ENCODE peak calls at places on chromosome 4, in ten cellular contexts. C is astrocyte, K is DND-41, H is fibroblast of lung, Q is PC-3, W is MM.1S, B is neural progenitor cell, X is hepatocyte, U is PC-9, J is endothelial cell of umbilical vein. G is an unnamed sample. For H3K79me2, the result is how much of the 10 kb centered on the place peaks cover.

GRCh38 chr4:160026720-160027119 is 923.8 kb downstream of the RAPGEF2 start:
- DNase-seq in U (peak), Q (peak), B (no peak), H (no peak), J (no peak), K (no peak), X (peak), W (peak), C (peak), G (no peak)

GRCh38 chr4:146342600-146343192 is 128.4 kb downstream of the REELD1 start:
- DNase-seq in X (peak), K (peak), Q (peak), U (peak), C (peak), H (peak), J (peak), B (peak), W (peak), G (peak)

GRCh38 chr4:128869801-128870509 is 60.5 kb downstream of the JADE1 start:
- DNase-seq in Q (no peak), H (no peak), J (no peak), C (no peak), B (no peak), X (no peak), K (no peak), U (no peak), W (no peak), G (no peak)

GRCh38 chr4:186727149-186727976 is 3.7 kb upstream of the FAT1 start:
- DNase-seq in X (no peak), C (peak), W (no peak), H (no peak), B (peak), U (no peak), Q (peak), K (no peak), J (no peak), G (no peak)

GRCh38 chr4:126821152-126821551 is 811.6 kb upstream of the INTU start:
- DNase-seq in Q (no peak), J (no peak), U (no peak), K (no peak), B (no peak), H (no peak), X (no peak), W (no peak), C (no peak), G (no peak)

GRCh38 chr4:13656569-13656988 is 29.1 kb upstream of the BOD1L1 start:
- DNase-seq in X (peak), U (peak), W (peak), B (peak), J (peak), C (peak), Q (peak), K (peak), H (peak), G (peak)

GRCh38 chr4:17336524-17336941 is 175.4 kb downstream of the QDPR start:
- DNase-seq in H (no peak), Q (no peak), K (peak), U (peak), J (peak), C (peak), X (no peak), B (no peak), W (peak), G (peak)

GRCh38 chr4:16852644-16853043 is 45.8 kb downstream of the LDB2 start:
- DNase-seq in W (no peak), Q (no peak), K (no peak), H (peak), X (no peak), C (no peak), J (no peak), B (no peak), U (no peak), G (no peak)

GRCh38 chr4:139913995-139914394 is 240.0 kb downstream of the MAML3 start:
- DNase-seq in W (no peak), K (no peak), B (no peak), H (peak), Q (no peak), C (peak), U (no peak), X (no peak), J (no peak), G (no peak)

GRCh38 chr4:81314196-81314896 is 99.3 kb upstream of the PRKG2 start:
- DNase-seq in W (no peak), J (no peak), K (no peak), Q (peak), C (no peak), X (peak), B (peak), U (no peak), H (peak), G (peak)

GRCh38 chr4:146621-147020 is 22.3 kb downstream of the ZNF718 start:
- DNase-seq in H (no peak), J (no peak), K (no peak), X (no peak), B (no peak), Q (no peak), U (no peak), C (no peak), W (no peak), G (no peak)

GRCh38 chr4:16603178-16603577 is 295.3 kb downstream of the LDB2 start:
- DNase-seq in X (no peak), H (no peak), U (no peak), W (no peak), C (no peak), Q (no peak), B (no peak), J (no peak), K (no peak), G (no peak)

GRCh38 chr4:98627883-98628282 is 30.5 kb downstream of the TSPAN5 start:
- DNase-seq in U (peak), X (no peak), K (no peak), Q (peak), B (no peak), W (no peak), H (peak), J (peak), C (peak), G (no peak)

GRCh38 chr4:163179207-163179606 is 12.5 kb upstream of the NAF1 start:
- DNase-seq in J (no peak), U (no peak), B (no peak), W (no peak), K (no peak), C (no peak), H (no peak), X (no peak), Q (no peak), G (no peak)
- H3K79me2 ChIP-seq in J (under half), U (under half), B (under half), W (under half), K (under half), C (under half), H (under half), X (under half), Q (under half), G (under half)

GRCh38 chr4:76964769-76965168 is 15.2 kb downstream of the SEPTIN11 start:
- DNase-seq in J (no peak), B (no peak), W (no peak), U (no peak), H (no peak), X (no peak), K (no peak), C (no peak), Q (peak), G (no peak)
- H3K79me2 ChIP-seq in J (half or more), B (half or more), W (under half), U (under half), H (half or more), X (half or more), K (under half), C (half or more), Q (half or more), G (under half)

DNA sequence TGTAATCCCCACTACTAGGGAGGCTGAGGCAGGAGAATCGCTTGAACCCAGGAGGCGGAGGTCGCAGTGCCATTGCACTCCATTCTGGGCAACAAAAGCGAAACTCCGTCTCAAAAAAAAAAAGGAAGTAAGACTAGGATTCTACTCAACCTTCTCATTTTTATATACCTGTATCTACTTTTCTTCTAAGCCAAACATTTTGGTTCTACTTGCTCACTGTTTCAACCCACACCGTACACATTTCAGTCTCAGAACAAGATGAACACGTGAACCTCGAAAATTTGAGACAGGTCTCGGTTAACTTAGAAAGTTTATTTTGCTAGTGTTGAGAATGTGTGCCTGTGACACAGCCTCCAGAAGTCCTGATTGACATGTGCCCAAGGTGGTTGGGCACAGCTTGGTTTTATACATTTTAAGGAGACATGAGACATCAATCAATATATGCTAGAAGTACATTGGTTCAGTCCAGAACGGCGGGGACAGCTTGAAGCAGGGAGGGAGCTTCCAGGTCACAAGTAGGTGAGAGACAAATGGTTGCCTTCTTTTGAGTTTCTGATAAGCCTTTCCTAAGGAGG is 3.7 kb downstream of the ADD1 start:
- DNase-seq in J (no peak), W (no peak), U (no peak), X (no peak), H (no peak), Q (no peak), K (no peak), B (no peak), C (no peak), G (no peak)
- H3K79me2 ChIP-seq in J (half or more), W (half or more), U (half or more), X (half or more), H (half or more), Q (half or more), K (half or more), B (half or more), C (half or more), G (under half)

DNA sequence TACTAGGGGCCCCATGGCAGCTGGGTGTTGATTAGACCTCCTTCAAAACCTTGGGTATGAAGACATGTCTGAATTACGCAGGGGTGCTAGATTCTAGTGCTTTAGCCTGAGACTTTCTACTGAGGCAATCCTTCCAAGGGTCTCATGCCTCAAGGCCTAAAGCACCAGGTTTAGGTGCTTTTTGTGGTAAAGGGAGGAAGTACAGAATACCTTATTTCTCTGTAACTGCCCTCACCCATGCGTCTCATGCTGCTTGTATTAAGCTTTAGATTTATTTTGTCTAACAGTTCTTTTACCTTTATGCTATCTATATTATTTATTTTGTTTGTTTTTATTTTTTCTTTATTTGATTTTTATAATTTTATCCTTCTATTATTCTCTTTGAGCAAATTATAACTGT is 190.2 kb upstream of the GK2 start:
- DNase-seq in X (no peak), U (no peak), B (no peak), C (no peak), Q (no peak), K (no peak), J (no peak), W (no peak), H (no peak), G (no peak)
- H3K79me2 ChIP-seq in X (under half), U (under half), B (under half), C (under half), Q (under half), K (under half), J (under half), W (under half), H (under half), G (under half)

GRCh38 chr4:150082241-150082640 is 4.0 kb downstream of the DCLK2 start:
- DNase-seq in K (no peak), B (no peak), J (no peak), U (no peak), H (no peak), C (no peak), Q (no peak), X (no peak), W (peak), G (no peak)
- H3K79me2 ChIP-seq in K (under half), B (under half), J (under half), U (under half), H (under half), C (half or more), Q (under half), X (under half), W (under half), G (under half)

GRCh38 chr4:24321151-24321550 is 263.2 kb downstream of the DHX15 start:
- DNase-seq in U (no peak), X (no peak), J (no peak), Q (peak), C (peak), K (no peak), W (no peak), B (no peak), H (peak), G (no peak)
- H3K79me2 ChIP-seq in U (under half), X (under half), J (under half), Q (under half), C (under half), K (under half), W (under half), B (under half), H (under half), G (under half)

GRCh38 chr4:169107528-169107927 is 97.5 kb upstream of the CBR4 start:
- DNase-seq in W (no peak), J (no peak), B (no peak), K (no peak), U (no peak), Q (no peak), H (no peak), X (no peak), C (no peak), G (no peak)
- H3K79me2 ChIP-seq in W (under half), J (under half), B (under half), K (under half), U (under half), Q (under half), H (under half), X (under half), C (under half), G (under half)

DNA sequence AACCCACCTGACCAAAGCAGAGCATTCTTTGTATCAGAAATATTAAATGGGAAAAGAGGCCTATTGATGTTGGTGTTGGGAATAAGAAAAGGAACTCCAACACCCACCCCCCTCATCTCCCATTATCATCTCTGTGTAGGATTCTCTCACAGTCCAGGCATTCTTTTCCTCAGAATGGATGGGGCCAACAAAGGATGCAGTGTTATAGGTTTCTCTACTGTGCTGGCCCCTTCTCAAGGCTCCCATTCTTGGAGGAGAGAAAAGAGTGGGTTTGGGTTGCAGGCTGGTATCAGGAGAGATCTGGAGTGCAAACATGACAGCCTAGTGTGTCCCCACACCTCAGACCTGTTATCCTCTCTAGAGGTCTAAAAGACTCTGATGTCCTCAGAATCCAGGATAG is 59.6 kb downstream of the UGT8 start:
- DNase-seq in X (no peak), W (no peak), J (no peak), U (no peak), B (no peak), C (no peak), K (no peak), H (no peak), Q (no peak), G (no peak)
- H3K79me2 ChIP-seq in X (under half), W (under half), J (under half), U (under half), B (under half), C (under half), K (under half), H (under half), Q (under half), G (under half)

GRCh38 chr4:1841201-1841885 is 14.6 kb downstream of the LETM1 start:
- DNase-seq in X (no peak), H (no peak), J (no peak), U (no peak), W (no peak), K (peak), B (no peak), C (no peak), Q (no peak), G (no peak)
- H3K79me2 ChIP-seq in X (under half), H (under half), J (under half), U (under half), W (half or more), K (half or more), B (under half), C (under half), Q (under half), G (under half)

DNA sequence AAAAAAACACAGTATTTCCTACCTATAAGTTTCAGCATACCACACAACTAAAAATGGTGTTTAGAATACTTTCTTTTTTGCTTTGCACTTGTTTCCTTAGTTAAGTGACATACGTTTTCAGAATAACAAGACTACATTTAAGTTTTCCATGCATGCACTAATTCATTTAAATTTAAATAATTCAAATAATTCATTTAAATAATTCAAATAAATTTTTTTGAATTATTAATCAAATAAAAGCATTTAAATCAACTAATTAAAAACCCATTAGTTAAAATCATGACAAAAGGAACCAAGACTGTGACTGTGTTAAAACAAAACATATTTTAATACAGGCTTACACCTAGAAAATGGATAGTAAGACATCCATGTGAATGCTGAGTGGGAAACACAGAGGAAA is 12.8 kb downstream of the ANXA5 start:
- DNase-seq in C (no peak), X (no peak), B (no peak), J (no peak), Q (no peak), W (no peak), K (no peak), U (no peak), H (no peak), G (no peak)
- H3K79me2 ChIP-seq in C (half or more), X (half or more), B (under half), J (half or more), Q (half or more), W (under half), K (under half), U (under half), H (half or more), G (under half)